ENCODE peak calls at places on chromosomes 1 and 21, in four cellular contexts. Y, U, V and K are unnamed samples.

GRCh38 chr1:22288593-22289241 is 145.8 kb upstream of the WNT4 start:
- DNase-seq in Y (peak), U (peak), V (no peak), K (no peak)

GRCh38 chr1:1208713-1209433 is 2.5 kb upstream of the TNFRSF18 start:
- DNase-seq in Y (no peak), U (no peak), V (no peak), K (no peak)

GRCh38 chr1:11339346-11340247 is 66.6 kb downstream of the UBIAD1 start:
- DNase-seq in Y (peak), U (no peak), V (peak), K (no peak)

GRCh38 chr1:40786995-40787705 is 3.6 kb downstream of the KCNQ4 start:
- DNase-seq in Y (no peak), U (no peak), V (no peak), K (no peak)

GRCh38 chr1:43634729-43635128 is 15.2 kb upstream of the KDM4A start:
- DNase-seq in Y (no peak), U (no peak), V (no peak), K (no peak)

GRCh38 chr1:60848583-60849188 is 233.7 kb upstream of the NFIA start:
- DNase-seq in Y (no peak), U (no peak), V (peak), K (peak)

GRCh38 chr1:6747679-6748078 is 37.6 kb upstream of the CAMTA1 start:
- DNase-seq in Y (no peak), U (no peak), V (no peak), K (no peak)

GRCh38 chr1:39958801-39959200 is 3.9 kb downstream of the MFSD2A start:
- DNase-seq in Y (no peak), U (no peak), V (no peak), K (no peak)

GRCh38 chr1:47529520-47530098 is 91.8 kb downstream of the FOXD2 start:
- DNase-seq in Y (no peak), U (no peak), V (no peak), K (no peak)

GRCh38 chr1:1349256-1350012 is at the start of gene DVL1:
- DNase-seq in Y (peak), U (no peak), V (no peak), K (no peak)

GRCh38 chr1:165938844-165939243 is 111.4 kb downstream of the UCK2 start:
- DNase-seq in Y (no peak), U (no peak), V (no peak), K (no peak)

GRCh38 chr1:24043345-24044032 is 63.4 kb upstream of the SRSF10 start:
- DNase-seq in Y (no peak), U (no peak), V (no peak), K (no peak)

GRCh38 chr1:29333008-29333407 is 96.7 kb downstream of the PTPRU start:
- DNase-seq in Y (no peak), U (no peak), V (no peak), K (no peak)

GRCh38 chr1:23638188-23638619 is 53.4 kb upstream of the RPL11 start:
- DNase-seq in Y (no peak), U (no peak), V (no peak), K (no peak)

GRCh38 chr1:112284796-112285195 is 111.2 kb upstream of the CTTNBP2NL start:
- DNase-seq in Y (no peak), U (no peak), V (no peak), K (no peak)

GRCh38 chr1:184827600-184828368 is 73.1 kb upstream of the EDEM3 start:
- DNase-seq in Y (no peak), U (no peak), V (no peak), K (no peak)

GRCh38 chr1:25952851-25953401 is 44.9 kb downstream of the PAFAH2 start:
- DNase-seq in Y (peak), U (no peak), V (no peak), K (no peak)

GRCh38 chr1:163422738-163423404 is 101.1 kb downstream of the NUF2 start:
- DNase-seq in Y (no peak), U (no peak), V (no peak), K (no peak)

GRCh38 chr1:108192581-108192980 is 7.6 kb downstream of the SLC25A24 start:
- DNase-seq in Y (no peak), U (no peak), V (no peak), K (no peak)

GRCh38 chr1:3922201-3922725 is 22.2 kb upstream of the C1orf174 start:
- DNase-seq in Y (no peak), U (no peak), V (no peak), K (no peak)

GRCh38 chr1:94481473-94481933 is 60.1 kb downstream of the F3 start:
- DNase-seq in Y (peak), U (peak), V (peak), K (peak)

GRCh38 chr1:22780696-22781095 is 70.1 kb downstream of the EPHB2 start:
- DNase-seq in Y (peak), U (no peak), V (peak), K (peak)

GRCh38 chr21:42346441-42346840 is 4.4 kb downstream of the TFF2 start:
- DNase-seq in Y (no peak), U (no peak), V (no peak), K (no peak)

GRCh38 chr21:31316488-31317169 is 27.4 kb downstream of the TIAM1 start:
- DNase-seq in Y (no peak), U (no peak), V (peak), K (no peak)

GRCh38 chr1:184910005-184910404 is 64.3 kb downstream of the NIBAN1 start:
- DNase-seq in Y (no peak), U (no peak), V (no peak), K (no peak)

GRCh38 chr1:1164361-1164700 is 9.3 kb upstream of the TTLL10 start:
- DNase-seq in Y (no peak), U (no peak), V (no peak), K (no peak)

GRCh38 chr1:147105909-147106308 is 66.4 kb downstream of the PRKAB2 start:
- DNase-seq in Y (no peak), U (no peak), V (no peak), K (no peak)

GRCh38 chr1:12387641-12388040 is 157.8 kb downstream of the VPS13D start:
- DNase-seq in Y (no peak), U (no peak), V (peak), K (no peak)

GRCh38 chr21:41684381-41685245 is 82.2 kb downstream of the RIPK4 start:
- DNase-seq in Y (no peak), U (peak), V (no peak), K (peak)

GRCh38 chr1:229325401-229325800 is 17.4 kb downstream of the CCSAP start:
- DNase-seq in Y (no peak), U (no peak), V (no peak), K (no peak)

GRCh38 chr1:205481629-205482071 is 22.8 kb upstream of the CDK18 start:
- DNase-seq in Y (no peak), U (no peak), V (no peak), K (no peak)

GRCh38 chr1:26759531-26759930 is 28.2 kb upstream of the PIGV start:
- DNase-seq in Y (no peak), U (no peak), V (no peak), K (no peak)

GRCh38 chr1:161083743-161084084 is 5.6 kb downstream of the NECTIN4 start:
- DNase-seq in Y (no peak), U (no peak), V (no peak), K (no peak)
- H3K27ac ChIP-seq in Y (no peak), U (no peak), V (peak), K (no peak)

GRCh38 chr1:87091425-87091824 is 177.0 kb downstream of the HS2ST1 start:
- DNase-seq in Y (no peak), U (no peak), V (no peak), K (no peak)

GRCh38 chr1:87092852-87093251 is 178.4 kb downstream of the HS2ST1 start:
- DNase-seq in Y (no peak), U (no peak), V (no peak), K (no peak)

GRCh38 chr1:87093286-87093685 is 178.9 kb downstream of the HS2ST1 start:
- DNase-seq in Y (no peak), U (no peak), V (no peak), K (no peak)

GRCh38 chr1:87089070-87089736 is 174.8 kb downstream of the HS2ST1 start:
- DNase-seq in Y (no peak), U (no peak), V (no peak), K (no peak)

GRCh38 chr1:87089823-87090222 is 175.4 kb downstream of the HS2ST1 start:
- DNase-seq in Y (no peak), U (no peak), V (no peak), K (no peak)
- TF ChIP-seq SIN3A in Y (no peak), U (no peak), V (no peak), K (no peak)

DNA sequence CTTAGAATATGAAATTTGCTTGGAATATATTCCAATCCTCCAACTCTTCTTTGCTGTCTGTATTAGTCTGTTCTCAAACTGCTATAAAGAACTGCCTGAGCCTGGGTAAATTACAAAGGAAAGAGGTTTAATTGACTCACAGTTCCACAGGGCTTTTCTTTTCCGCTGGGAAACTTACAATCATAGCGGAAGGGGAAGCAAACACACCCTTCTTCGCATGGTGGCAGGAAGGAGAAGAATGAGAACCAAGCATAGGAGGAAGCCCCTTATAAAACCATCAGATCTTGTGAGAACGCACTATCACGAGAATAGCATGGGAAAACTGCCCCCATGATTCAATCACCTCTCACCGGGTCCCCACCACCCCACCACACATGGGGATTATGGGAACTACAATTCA is 14.8 kb downstream of the CENPF start:
- DNase-seq in Y (no peak), U (no peak), V (no peak), K (no peak)
- TF ChIP-seq POLR2AphosphoS5 in Y (no peak), U (no peak), V (no peak), K (no peak)

DNA sequence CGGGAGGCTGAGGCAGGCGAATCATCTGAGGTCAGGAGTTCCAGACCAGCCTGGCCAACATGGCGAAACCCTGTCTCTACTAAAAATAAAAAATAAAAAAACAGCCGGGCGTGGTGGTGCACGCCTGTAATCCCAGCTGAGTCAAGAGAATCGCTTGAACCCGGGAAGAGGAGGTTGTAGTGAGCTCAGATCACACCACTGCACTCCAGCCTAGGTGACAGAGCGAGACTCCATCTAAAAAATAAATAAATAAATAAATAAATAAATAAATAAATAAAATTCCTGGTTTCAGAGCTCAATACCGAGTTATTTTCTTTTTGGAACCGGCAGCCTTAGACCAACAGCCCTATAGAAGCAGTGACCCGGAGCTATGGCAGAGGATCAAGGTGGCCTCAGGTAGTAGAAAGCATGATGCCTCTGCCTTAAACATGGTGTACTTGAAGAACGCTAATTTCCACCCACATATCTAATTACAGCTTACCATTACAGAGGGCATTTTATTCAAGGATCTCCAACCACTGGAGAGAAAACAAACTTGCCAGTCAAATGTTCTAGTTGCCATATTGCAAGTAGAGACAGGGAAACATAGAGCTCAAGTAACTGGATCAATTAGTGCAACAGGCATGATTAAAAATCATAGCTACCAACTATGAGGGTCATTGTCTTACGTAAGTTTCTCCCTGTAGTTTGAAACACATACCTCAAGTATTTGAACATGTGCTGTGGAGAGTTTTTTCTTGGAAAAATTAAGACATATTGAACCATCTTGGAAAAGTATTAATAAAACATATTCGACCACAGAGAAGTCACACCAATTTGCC is 2.0 kb upstream of the ENAH start:
- DNase-seq in Y (no peak), U (no peak), V (no peak), K (no peak)
- H3K27ac ChIP-seq in Y (peak), U (no peak), V (peak), K (peak)

DNA sequence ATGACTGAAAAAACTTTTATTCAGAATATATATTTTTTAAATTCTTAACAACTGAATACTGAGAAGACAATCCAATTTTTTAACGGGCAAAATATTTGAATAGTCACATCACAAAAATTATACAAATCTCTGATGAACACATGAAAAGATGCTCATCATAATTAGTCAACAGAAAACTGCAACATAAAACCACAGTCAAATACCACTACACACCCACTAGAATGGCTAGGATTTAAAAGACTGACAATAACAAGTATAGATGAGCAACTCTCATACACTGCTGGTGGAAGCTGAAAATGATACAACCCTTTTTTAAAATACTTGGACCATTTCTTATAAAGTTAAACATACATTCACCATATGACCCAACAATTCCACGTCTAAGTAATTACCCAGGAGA is 87.7 kb upstream of the TNFSF4 start:
- DNase-seq in Y (no peak), U (no peak), V (no peak), K (no peak)
- TF ChIP-seq SIN3A in Y (no peak), U (no peak), V (no peak), K (no peak)